ENCODE peak calls at places on chromosomes 16 and 17, in six cellular contexts. R, F, S, V, N and A are unnamed samples.
A peak's percentile ranks its signal among the peaks of the same experiment; 100 is the strongest.

GRCh38 chr17:45138911-45139532 is 3.5 kb downstream of the ACBD4 start:
- DNase-seq in R (no peak), F (no peak), N (no peak), V (no peak), S (no peak), A (no peak)

GRCh38 chr17:32483451-32484019 is 3.3 kb upstream of the CDK5R1 start:
- DNase-seq in N (peak; percentile 56), F (peak; percentile 33), R (peak; percentile 73), S (no peak), V (peak; percentile 61), A (no peak)

GRCh38 chr17:33242725-33243124 is 50.4 kb downstream of the ASIC2 start:
- DNase-seq in V (no peak), S (no peak), N (no peak), F (no peak), R (no peak), A (no peak)

GRCh38 chr16:19138601-19139000 is 24.8 kb downstream of the ITPRIPL2 start:
- DNase-seq in F (peak; percentile 80), V (peak; percentile 89), N (peak; percentile 57), S (no peak), R (no peak), A (peak; percentile 93)

GRCh38 chr17:69325518-69326301 is 1.2 kb downstream of the ABCA5 start:
- DNase-seq in V (no peak), S (no peak), F (no peak), R (no peak), N (no peak), A (no peak)

GRCh38 chr17:75288784-75289121 is 480 bp downstream of the SLC25A19 start:
- DNase-seq in V (no peak), N (no peak), F (peak; percentile 46), R (peak; percentile 64), S (no peak), A (no peak)

GRCh38 chr16:17470002-17470870 is 524 bp downstream of the XYLT1 start:
- DNase-seq in R (no peak), F (no peak), S (no peak), V (no peak), N (no peak), A (no peak)

GRCh38 chr16:27434141-27435051 is 32.4 kb downstream of the IL21R start:
- DNase-seq in N (no peak), R (no peak), F (peak; percentile 14), V (no peak), S (no peak), A (peak; percentile 93)

GRCh38 chr16:67931712-67932461 is at the start of gene CTRL:
- DNase-seq in R (no peak), V (no peak), N (no peak), F (no peak), S (no peak), A (no peak)

GRCh38 chr17:63433746-63434591 is 12.1 kb downstream of the CYB561 start:
- DNase-seq in V (peak; percentile 92), N (peak; percentile 87), R (peak; percentile 97), S (no peak), F (peak; percentile 47), A (no peak)

GRCh38 chr17:32103476-32104113 is 38.7 kb upstream of the RHOT1 start:
- DNase-seq in R (no peak), V (no peak), S (no peak), N (no peak), F (no peak), A (peak; percentile 22)

GRCh38 chr16:81553080-81553813 is 108.6 kb downstream of the CMIP start:
- DNase-seq in R (no peak), V (peak; percentile 47), F (no peak), S (no peak), N (no peak), A (no peak)

GRCh38 chr17:77203436-77203835 is 62.7 kb downstream of the SEC14L1 start:
- DNase-seq in N (no peak), S (no peak), F (no peak), R (no peak), V (no peak), A (no peak)

GRCh38 chr16:3009568-3010390 is 2.9 kb upstream of the CLDN9 start:
- DNase-seq in F (peak; percentile 49), S (no peak), N (no peak), V (peak; percentile 9), R (no peak), A (no peak)

GRCh38 chr16:3004781-3005284 is 7.9 kb upstream of the CLDN9 start:
- DNase-seq in V (no peak), R (peak; percentile 66), F (no peak), N (no peak), S (no peak), A (no peak)

GRCh38 chr16:3007957-3008748 is 4.6 kb upstream of the CLDN9 start:
- DNase-seq in R (no peak), N (no peak), V (no peak), F (no peak), S (no peak), A (no peak)

GRCh38 chr16:3008749-3009088 is 4.0 kb upstream of the CLDN9 start:
- DNase-seq in S (no peak), N (no peak), R (no peak), F (no peak), V (no peak), A (no peak)

GRCh38 chr16:3007059-3007956 is 5.4 kb upstream of the CLDN9 start:
- DNase-seq in R (no peak), F (no peak), V (no peak), N (no peak), S (no peak), A (no peak)
- TF ChIP-seq POLR2A in R (no peak), F (no peak), V (no peak), N (no peak), S (no peak), A (no peak)

GRCh38 chr16:57810197-57811024 is 8.1 kb upstream of the KIFC3 start:
- DNase-seq in S (peak; percentile 80), N (peak; percentile 35), V (peak; percentile 68), R (peak; percentile 80), F (peak; percentile 78), A (no peak)
- TF ChIP-seq POLR2A in S (no peak), N (no peak), V (no peak), R (no peak), F (no peak), A (peak; percentile 25)

DNA sequence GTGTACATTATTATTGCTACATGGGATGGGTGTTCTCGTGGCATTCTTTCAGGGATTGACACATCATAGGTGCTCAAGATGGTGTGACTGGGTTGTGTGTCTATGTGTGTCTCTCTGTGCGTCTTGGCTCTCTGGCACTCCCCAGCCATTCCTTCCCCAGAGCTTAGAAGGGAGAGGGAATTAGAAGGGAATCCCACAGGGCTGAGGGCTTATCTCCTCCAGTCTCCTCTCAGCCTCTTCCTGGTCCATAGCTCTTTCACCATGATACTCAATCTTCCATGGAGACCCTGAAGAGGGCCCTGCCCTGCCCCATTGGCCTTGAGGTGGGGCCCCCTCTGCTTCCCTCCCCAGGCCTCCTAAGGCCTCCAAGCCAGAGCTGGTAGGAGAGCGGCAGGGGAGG is 52.0 kb downstream of the MRM1 start:
- DNase-seq in S (no peak), R (no peak), N (no peak), F (no peak), V (no peak), A (no peak)
- TF ChIP-seq POLR2A in S (no peak), R (no peak), N (no peak), F (no peak), V (no peak), A (no peak)

GRCh38 chr17:47239663-47240374 is 13.8 kb upstream of the ITGB3 start:
- DNase-seq in N (peak; percentile 77), V (peak; percentile 98), R (peak; percentile 97), F (peak; percentile 67), S (no peak), A (no peak)
- TF ChIP-seq POLR2A in N (no peak), V (no peak), R (no peak), F (no peak), S (no peak), A (no peak)

GRCh38 chr17:48330386-48330785 is 99.6 kb downstream of the SKAP1 start:
- DNase-seq in N (no peak), V (no peak), F (no peak), S (no peak), R (peak; percentile 40), A (no peak)

GRCh38 chr17:48328457-48328856 is 101.6 kb downstream of the SKAP1 start:
- DNase-seq in S (no peak), R (no peak), F (no peak), V (no peak), N (no peak), A (no peak)

GRCh38 chr17:48333034-48333491 is 97.0 kb downstream of the SKAP1 start:
- DNase-seq in R (no peak), S (no peak), F (no peak), V (peak; percentile 2), N (no peak), A (no peak)

GRCh38 chr17:48335168-48335567 is 94.8 kb downstream of the SKAP1 start:
- DNase-seq in F (no peak), N (no peak), V (no peak), R (no peak), S (no peak), A (no peak)

DNA sequence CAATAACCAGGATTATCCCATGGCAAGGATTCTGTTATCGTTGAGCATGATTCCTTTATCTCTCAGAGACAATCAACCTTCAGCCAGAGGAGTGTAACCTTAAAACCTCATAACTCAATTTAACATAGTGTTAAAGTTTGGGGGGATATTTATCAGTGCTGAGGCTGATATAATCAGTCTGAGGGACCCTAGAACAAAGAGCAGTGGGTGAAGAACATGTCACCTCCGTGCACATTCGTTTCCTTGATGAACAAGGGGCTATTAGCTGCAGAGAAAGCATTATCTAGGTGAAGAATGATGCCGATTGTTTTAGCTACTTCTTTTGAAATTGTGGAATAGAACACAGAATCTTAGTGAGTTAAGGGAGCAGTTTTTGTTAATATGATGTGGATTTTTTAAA is 99.1 kb downstream of the SKAP1 start:
- DNase-seq in N (no peak), R (no peak), S (no peak), F (no peak), V (no peak), A (no peak)
- TF ChIP-seq POLR2A in N (no peak), R (no peak), S (no peak), F (no peak), V (no peak), A (no peak)

GRCh38 chr17:82129095-82129494 is 31.1 kb upstream of the FASN start:
- DNase-seq in R (no peak), V (no peak), F (no peak), N (no peak), S (no peak), A (no peak)

GRCh38 chr17:82127315-82127595 is 29.2 kb upstream of the FASN start:
- DNase-seq in S (no peak), F (no peak), V (no peak), R (no peak), N (no peak), A (no peak)

GRCh38 chr17:82127704-82128103 is 29.7 kb upstream of the FASN start:
- DNase-seq in R (no peak), N (no peak), F (no peak), S (no peak), V (no peak), A (no peak)

GRCh38 chr17:82128287-82128686 is 30.3 kb upstream of the FASN start:
- DNase-seq in F (no peak), V (no peak), S (no peak), R (no peak), N (no peak), A (no peak)

GRCh38 chr17:82126479-82127314 is 28.7 kb upstream of the FASN start:
- DNase-seq in V (no peak), N (no peak), S (no peak), R (no peak), F (no peak), A (no peak)
- TF ChIP-seq POLR2A in V (no peak), N (no peak), S (no peak), R (no peak), F (no peak), A (no peak)

GRCh38 chr17:38800237-38800760 is 943 bp upstream of the PIP4K2B start:
- DNase-seq in N (no peak), F (no peak), V (no peak), S (no peak), R (no peak), A (no peak)
- TF ChIP-seq POLR2A in N (no peak), F (no peak), V (no peak), S (peak; percentile 13), R (no peak), A (no peak)